ENCODE peak calls at places on chromosomes 7 and 10, in six cellular contexts. Y, N, H, S, D and Q are unnamed samples.

GRCh38 chr10:30862486-30862885 is 169.2 kb downstream of the ZNF438 start:
- DNase-seq in Y (no peak), N (no peak), H (peak; percentile 76), S (peak; percentile 77), D (no peak), Q (no peak)

GRCh38 chr10:123537188-123537961 is 128.8 kb upstream of the GPR26 start:
- DNase-seq in Y (no peak), N (no peak), H (no peak), S (no peak), D (no peak), Q (no peak)

GRCh38 chr10:59470570-59470969 is 108.2 kb upstream of the FAM13C start:
- DNase-seq in Y (no peak), N (no peak), H (no peak), S (no peak), D (no peak), Q (no peak)

GRCh38 chr10:133324198-133324792 is 12.4 kb downstream of the CALY start:
- DNase-seq in Y (peak; percentile 72), N (peak; percentile 51), H (peak; percentile 58), S (no peak), D (peak; percentile 50), Q (peak; percentile 28)

GRCh38 chr10:73416571-73416970 is 2.7 kb upstream of the ANXA7 start:
- DNase-seq in Y (no peak), N (no peak), H (no peak), S (no peak), D (no peak), Q (no peak)

GRCh38 chr7:115593111-115593510 is 437.5 kb downstream of the TFEC start:
- DNase-seq in Y (no peak), N (no peak), H (no peak), S (no peak), D (no peak), Q (no peak)

GRCh38 chr7:137846588-137847417 is at the start of gene DGKI:
- DNase-seq in Y (peak; percentile 43), N (no peak), H (peak; percentile 33), S (no peak), D (peak; percentile 88), Q (no peak)

GRCh38 chr10:62754963-62755362 is 49.6 kb upstream of the ADO start:
- DNase-seq in Y (no peak), N (no peak), H (no peak), S (no peak), D (no peak), Q (no peak)

GRCh38 chr7:139095194-139095659 is 14.3 kb downstream of the ZC3HAV1 start:
- DNase-seq in Y (peak; percentile 87), N (peak; percentile 70), H (no peak), S (no peak), D (no peak), Q (no peak)

GRCh38 chr7:69693042-69693441 is 94.8 kb downstream of the AUTS2 start:
- DNase-seq in Y (no peak), N (no peak), H (no peak), S (no peak), D (no peak), Q (no peak)

GRCh38 chr10:129963076-129963830 is 821 bp downstream of the EBF3 start:
- DNase-seq in Y (no peak), N (no peak), H (peak; percentile 24), S (no peak), D (no peak), Q (no peak)

GRCh38 chr10:127694580-127695193 is 42.3 kb upstream of the FOXI2 start:
- DNase-seq in Y (peak; percentile 12), N (no peak), H (no peak), S (no peak), D (no peak), Q (peak; percentile 42)

GRCh38 chr7:139752148-139752547 is 25.6 kb downstream of the HIPK2 start:
- DNase-seq in Y (no peak), N (no peak), H (no peak), S (no peak), D (no peak), Q (no peak)

GRCh38 chr7:42082144-42082543 is 154.9 kb downstream of the GLI3 start:
- DNase-seq in Y (no peak), N (no peak), H (peak; percentile 60), S (no peak), D (no peak), Q (no peak)

GRCh38 chr7:82678259-82678658 is 234.7 kb upstream of the CACNA2D1 start:
- DNase-seq in Y (no peak), N (no peak), H (no peak), S (no peak), D (no peak), Q (no peak)

GRCh38 chr10:44012921-44013320 is 364.2 kb upstream of the ZNF32 start:
- DNase-seq in Y (no peak), N (no peak), H (no peak), S (no peak), D (no peak), Q (no peak)

GRCh38 chr10:88702848-88703597 is 3.0 kb upstream of the LIPK start:
- DNase-seq in Y (no peak), N (no peak), H (peak; percentile 90), S (peak; percentile 2), D (no peak), Q (peak; percentile 27)

GRCh38 chr7:27640914-27641570 is 21.6 kb downstream of the HIBADH start:
- DNase-seq in Y (no peak), N (no peak), H (peak; percentile 76), S (no peak), D (no peak), Q (no peak)

GRCh38 chr10:8054243-8054497 is 318 bp upstream of the GATA3 start:
- DNase-seq in Y (no peak), N (no peak), H (peak; percentile 48), S (no peak), D (no peak), Q (no peak)

GRCh38 chr7:141276031-141276430 is 202.2 kb downstream of the TMEM178B start:
- DNase-seq in Y (no peak), N (no peak), H (no peak), S (no peak), D (no peak), Q (peak; percentile 78)

GRCh38 chr7:2734084-2734601 is 46.1 kb downstream of the AMZ1 start:
- DNase-seq in Y (no peak), N (no peak), H (no peak), S (no peak), D (no peak), Q (no peak)

GRCh38 chr10:100022403-100022802 is 12.7 kb upstream of the DNMBP start:
- DNase-seq in Y (no peak), N (no peak), H (peak; percentile 46), S (no peak), D (no peak), Q (no peak)